ENCODE peak calls at places on chromosomes 11 and 22, in four cellular contexts. C, A, R and O are unnamed samples.

GRCh38 chr11:110434952-110435779 is 5.4 kb downstream of the FDX1 start:
- DNase-seq in C (peak; percentile 73), A (no peak), R (no peak), O (no peak)

GRCh38 chr11:120781486-120782120 is 242.3 kb upstream of the TBCEL start:
- DNase-seq in C (no peak), A (no peak), R (no peak), O (peak; percentile 74)

GRCh38 chr11:125621995-125622394 is 3.0 kb upstream of the CHEK1 start:
- DNase-seq in C (no peak), A (no peak), R (no peak), O (no peak)

GRCh38 chr11:126060651-126061220 is 1.9 kb downstream of the CDON start:
- DNase-seq in C (no peak), A (no peak), R (no peak), O (no peak)

GRCh38 chr11:82987997-82988396 is 83.7 kb downstream of the RAB30 start:
- DNase-seq in C (no peak), A (no peak), R (no peak), O (no peak)

GRCh38 chr11:47415091-47415854 is 6.9 kb downstream of the SLC39A13 start:
- DNase-seq in C (no peak), A (no peak), R (no peak), O (no peak)

GRCh38 chr11:123111465-123111864 is 49.5 kb upstream of the HSPA8 start:
- DNase-seq in C (no peak), A (no peak), R (no peak), O (no peak)

GRCh38 chr11:132349806-132350733 is 979.7 kb downstream of the NTM start:
- DNase-seq in C (no peak), A (no peak), R (no peak), O (no peak)

GRCh38 chr11:30585067-30585891 is 874 bp downstream of the MPPED2 start:
- DNase-seq in C (peak; percentile 52), A (no peak), R (peak; percentile 46), O (no peak)

GRCh38 chr11:29300441-29300840 is 716.4 kb downstream of the KCNA4 start:
- DNase-seq in C (no peak), A (no peak), R (no peak), O (no peak)

GRCh38 chr11:120432056-120433018 is 79.2 kb upstream of the GRIK4 start:
- DNase-seq in C (no peak), A (peak; percentile 52), R (no peak), O (no peak)

GRCh38 chr11:72222106-72222891 is 2.3 kb upstream of the INPPL1 start:
- DNase-seq in C (no peak), A (no peak), R (no peak), O (peak; percentile 43)

GRCh38 chr11:44309483-44310197 is at the start of gene ALX4:
- DNase-seq in C (peak; percentile 32), A (no peak), R (no peak), O (no peak)

GRCh38 chr11:62005231-62005661 is 37.8 kb upstream of the FTH1 start:
- DNase-seq in C (no peak), A (peak; percentile 26), R (no peak), O (no peak)

GRCh38 chr22:47587861-47588582 is 825.6 kb downstream of the TBC1D22A start:
- DNase-seq in C (no peak), A (no peak), R (no peak), O (no peak)

GRCh38 chr22:27097933-27098332 is 440.5 kb downstream of the MIAT start:
- DNase-seq in C (no peak), A (no peak), R (no peak), O (no peak)

GRCh38 chr11:64766881-64767280 is 7.1 kb upstream of the PYGM start:
- DNase-seq in C (no peak), A (no peak), R (peak; percentile 38), O (no peak)

GRCh38 chr11:22304337-22304961 is 33.7 kb upstream of the SLC17A6 start:
- DNase-seq in C (no peak), A (no peak), R (no peak), O (no peak)

GRCh38 chr11:93940395-93940794 is 80.8 kb upstream of the HEPHL1 start:
- DNase-seq in C (no peak), A (no peak), R (no peak), O (no peak)

GRCh38 chr11:17599460-17599925 is 52.4 kb downstream of the OTOG start:
- DNase-seq in C (no peak), A (no peak), R (no peak), O (no peak)

GRCh38 chr11:46826310-46827044 is 19.6 kb downstream of the CKAP5 start:
- DNase-seq in C (peak; percentile 90), A (peak; percentile 74), R (peak; percentile 91), O (no peak)

GRCh38 chr11:132681971-132682370 is 850.3 kb downstream of the OPCML start:
- DNase-seq in C (no peak), A (no peak), R (no peak), O (no peak)

GRCh38 chr11:74493816-74494630 is 499 bp upstream of the LIPT2 start:
- DNase-seq in C (no peak), A (peak; percentile 43), R (no peak), O (no peak)

DNA sequence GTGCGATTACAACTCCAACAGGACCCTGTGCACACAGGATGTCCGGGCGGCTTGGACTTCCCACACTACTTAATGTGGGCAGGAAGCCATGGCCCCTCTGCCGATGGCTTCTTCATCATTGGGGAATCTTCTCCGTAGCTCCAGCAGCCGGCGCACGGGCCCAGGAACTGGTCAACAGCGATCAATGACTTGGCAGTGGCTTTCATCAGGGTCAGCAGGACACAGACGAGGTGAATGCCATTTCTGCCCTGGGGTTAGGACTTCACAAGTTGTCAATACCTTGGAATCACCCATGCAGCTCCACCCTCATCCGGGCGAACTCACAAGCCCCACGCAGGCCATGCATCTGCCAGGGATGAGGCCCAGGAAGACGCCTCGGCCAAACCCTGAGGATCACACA is 645.7 kb downstream of the BRD1 start:
- DNase-seq in C (no peak), A (no peak), R (peak; percentile 33), O (no peak)
- H3K4me3 ChIP-seq in C (no peak overlapping the region), A (no peak overlapping the region), R (no peak overlapping the region), O (no peak overlapping the region)

GRCh38 chr22:48893288-48894063 is 934.2 kb downstream of the BRD1 start:
- DNase-seq in C (no peak), A (no peak), R (no peak), O (peak; percentile 69)
- H3K9me3 ChIP-seq in C (no peaks in the 10 kb centered on the region), A (no peaks in the 10 kb centered on the region), R (no peaks in the 10 kb centered on the region), O (no peaks in the 10 kb centered on the region)

DNA sequence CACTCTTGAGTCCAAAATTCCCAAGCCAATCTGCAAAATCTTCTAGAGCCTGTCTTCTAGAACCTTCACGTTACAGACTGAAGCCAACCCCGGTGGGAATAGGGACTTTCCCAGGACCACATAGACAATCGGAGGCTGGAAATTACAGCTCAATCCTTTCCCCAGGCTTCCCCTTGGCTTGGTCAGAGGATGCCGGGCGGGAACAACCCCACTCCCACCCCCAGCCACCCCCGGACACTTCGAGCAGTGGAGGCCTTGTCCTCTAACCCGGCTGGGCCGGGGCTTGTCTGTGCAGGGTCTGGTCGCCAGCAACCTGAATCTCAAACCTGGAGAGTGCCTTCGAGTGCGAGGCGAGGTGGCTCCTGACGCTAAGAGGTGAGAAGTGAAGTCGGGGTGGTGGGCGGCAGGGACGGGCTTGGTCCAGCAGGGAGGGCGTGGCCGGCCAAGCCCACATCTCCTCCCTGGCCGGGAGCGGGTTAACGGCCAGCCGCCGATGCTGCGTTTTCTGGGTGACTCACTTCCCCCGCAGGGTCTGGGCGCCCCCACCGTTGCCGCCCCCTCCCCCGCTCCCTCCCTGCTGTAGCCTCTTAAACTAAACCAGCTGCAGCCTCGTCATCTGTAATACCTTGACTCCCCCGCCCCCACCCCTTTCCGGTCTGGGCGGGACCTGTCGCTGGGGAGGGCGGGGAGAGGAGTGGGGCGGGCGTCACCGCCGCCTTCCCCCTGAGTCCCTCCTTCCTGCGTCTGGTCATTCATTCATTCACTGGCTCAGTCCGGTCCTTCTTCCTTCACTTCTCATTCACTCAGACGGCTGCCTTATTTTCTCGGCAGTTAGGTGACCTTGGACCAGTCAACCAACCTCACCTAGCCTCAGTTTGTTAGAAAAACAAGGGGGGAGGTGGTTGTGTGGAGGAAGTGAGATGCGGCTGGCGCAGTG is 1.5 kb downstream of the LGALS1 start:
- DNase-seq in C (peak; percentile 91), A (peak; percentile 85), R (peak; percentile 87), O (peak; percentile 96)
- TF ChIP-seq POLR2A in C (peak; percentile 63), A (no peak), R (peak; percentile 47), O (no peak)

GRCh38 chr11:113376156-113376555 is 11.4 kb upstream of the ANKK1 start:
- DNase-seq in C (no peak), A (no peak), R (no peak), O (no peak)

GRCh38 chr11:113372317-113372716 is 15.3 kb upstream of the ANKK1 start:
- DNase-seq in C (no peak), A (no peak), R (no peak), O (no peak)

GRCh38 chr11:113373306-113373705 is 14.3 kb upstream of the ANKK1 start:
- DNase-seq in C (no peak), A (no peak), R (no peak), O (no peak)

GRCh38 chr11:113375402-113375801 is 12.2 kb upstream of the ANKK1 start:
- DNase-seq in C (no peak), A (no peak), R (no peak), O (no peak)

DNA sequence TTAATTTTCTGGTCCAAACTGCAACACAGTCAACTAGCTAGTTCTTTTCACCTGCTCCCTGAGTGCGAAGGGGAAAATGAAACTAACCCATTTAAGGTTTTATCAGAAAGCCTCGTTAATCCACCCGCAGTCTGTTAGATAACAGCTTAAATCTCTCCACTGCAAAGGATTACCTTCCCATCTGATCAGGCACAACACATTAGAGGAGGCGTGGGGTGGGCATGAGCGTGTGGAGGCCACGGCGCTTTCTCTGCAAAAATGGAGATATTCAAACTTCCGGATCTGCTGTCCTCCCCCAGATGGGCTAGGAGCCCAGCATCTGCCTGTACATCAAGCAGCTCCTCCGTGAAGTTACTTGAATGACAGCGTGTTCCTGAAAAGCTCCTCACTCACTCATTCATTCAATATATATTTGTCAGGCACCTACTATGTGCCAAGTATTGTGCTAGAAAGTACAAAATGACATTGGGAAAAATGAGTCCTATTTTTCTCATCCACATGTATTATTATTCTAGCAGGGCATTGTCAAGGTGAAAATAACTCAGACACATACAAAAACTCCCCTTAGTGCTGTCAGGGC is 13.5 kb upstream of the ANKK1 start:
- DNase-seq in C (no peak), A (no peak), R (no peak), O (no peak)
- H3K4me3 ChIP-seq in C (no peak overlapping the region), A (no peak overlapping the region), R (no peak overlapping the region), O (no peak overlapping the region)

GRCh38 chr11:23769214-23769613 is 727.6 kb upstream of the LUZP2 start:
- DNase-seq in C (no peak), A (no peak), R (no peak), O (no peak)
- H3K9me3 ChIP-seq in C (no peaks in the 10 kb centered on the region), A (no peaks in the 10 kb centered on the region), R (no peaks in the 10 kb centered on the region), O (peaks cover 3% of the 10 kb centered on the region)